ENCODE peak calls at places on chromosome 12, in seven cellular contexts. One of them, this sample, is unnamed.

GRCh38 chr12:119020377-119021360 is 39.3 kb downstream of the SRRM4 start:
- DNase-seq in GM23338: peak
- DNase-seq in CD8-positive, alpha-beta T cell: no peak
- DNase-seq in AG04450: no peak
- DNase-seq in IMR-90: no peak
- DNase-seq in CD8-positive, alpha-beta memory T cell: no peak
- DNase-seq in lower lobe of right lung: peak
- DNase-seq in this sample: no peak

GRCh38 chr12:58176296-58176869 is 235.0 kb downstream of the ATP23 start:
- DNase-seq in IMR-90: peak
- DNase-seq in AG04450: no peak
- DNase-seq in CD8-positive, alpha-beta T cell: no peak
- DNase-seq in CD8-positive, alpha-beta memory T cell: no peak
- DNase-seq in lower lobe of right lung: no peak
- DNase-seq in GM23338: peak
- DNase-seq in this sample: no peak

GRCh38 chr12:124490584-124491305 is 76.7 kb downstream of the NCOR2 start:
- DNase-seq in GM23338: no peak
- DNase-seq in AG04450: no peak
- DNase-seq in lower lobe of right lung: peak
- DNase-seq in IMR-90: no peak
- DNase-seq in CD8-positive, alpha-beta memory T cell: no peak
- DNase-seq in CD8-positive, alpha-beta T cell: no peak
- DNase-seq in this sample: peak

GRCh38 chr12:43444940-43445564 is 107.0 kb downstream of the ADAMTS20 start:
- DNase-seq in CD8-positive, alpha-beta memory T cell: peak
- DNase-seq in IMR-90: peak
- DNase-seq in GM23338: peak
- DNase-seq in CD8-positive, alpha-beta T cell: peak
- DNase-seq in AG04450: peak
- DNase-seq in lower lobe of right lung: no peak
- DNase-seq in this sample: no peak

GRCh38 chr12:132866251-132866828 is 21.1 kb downstream of the CHFR start:
- DNase-seq in lower lobe of right lung: no peak
- DNase-seq in CD8-positive, alpha-beta T cell: no peak
- DNase-seq in AG04450: peak
- DNase-seq in GM23338: peak
- DNase-seq in CD8-positive, alpha-beta memory T cell: no peak
- DNase-seq in IMR-90: peak
- DNase-seq in this sample: no peak

GRCh38 chr12:108815875-108816594 is 41.3 kb downstream of the SSH1 start:
- DNase-seq in lower lobe of right lung: no peak
- DNase-seq in CD8-positive, alpha-beta T cell: no peak
- DNase-seq in AG04450: no peak
- DNase-seq in IMR-90: peak
- DNase-seq in CD8-positive, alpha-beta memory T cell: no peak
- DNase-seq in GM23338: no peak
- DNase-seq in this sample: no peak

GRCh38 chr12:104952816-104953215 is 5.3 kb downstream of the SLC41A2 start:
- DNase-seq in GM23338: no peak
- DNase-seq in IMR-90: no peak
- DNase-seq in CD8-positive, alpha-beta T cell: no peak
- DNase-seq in AG04450: no peak
- DNase-seq in CD8-positive, alpha-beta memory T cell: no peak
- DNase-seq in lower lobe of right lung: no peak
- DNase-seq in this sample: no peak

GRCh38 chr12:23938422-23938821 is 11.0 kb downstream of the SOX5 start:
- DNase-seq in AG04450: no peak
- DNase-seq in GM23338: no peak
- DNase-seq in CD8-positive, alpha-beta T cell: no peak
- DNase-seq in CD8-positive, alpha-beta memory T cell: no peak
- DNase-seq in lower lobe of right lung: no peak
- DNase-seq in IMR-90: no peak
- DNase-seq in this sample: no peak

GRCh38 chr12:66776974-66777373 is 98.1 kb upstream of the GRIP1 start:
- DNase-seq in CD8-positive, alpha-beta T cell: peak
- DNase-seq in AG04450: no peak
- DNase-seq in lower lobe of right lung: no peak
- DNase-seq in IMR-90: no peak
- DNase-seq in CD8-positive, alpha-beta memory T cell: peak
- DNase-seq in GM23338: no peak
- DNase-seq in this sample: no peak

GRCh38 chr12:117046861-117047530 is 52.2 kb downstream of the TESC start:
- DNase-seq in GM23338: no peak
- DNase-seq in IMR-90: no peak
- DNase-seq in AG04450: no peak
- DNase-seq in CD8-positive, alpha-beta memory T cell: no peak
- DNase-seq in CD8-positive, alpha-beta T cell: no peak
- DNase-seq in lower lobe of right lung: no peak
- DNase-seq in this sample: no peak

GRCh38 chr12:6703631-6704030 is 3.0 kb upstream of the PIANP start:
- DNase-seq in IMR-90: peak
- DNase-seq in CD8-positive, alpha-beta memory T cell: peak
- DNase-seq in CD8-positive, alpha-beta T cell: no peak
- DNase-seq in lower lobe of right lung: no peak
- DNase-seq in GM23338: peak
- DNase-seq in AG04450: no peak
- DNase-seq in this sample: no peak

GRCh38 chr12:67068204-67068731 is 200.9 kb upstream of the CAND1 start:
- DNase-seq in lower lobe of right lung: no peak
- DNase-seq in IMR-90: no peak
- DNase-seq in GM23338: peak
- DNase-seq in AG04450: no peak
- DNase-seq in CD8-positive, alpha-beta T cell: no peak
- DNase-seq in CD8-positive, alpha-beta memory T cell: no peak
- DNase-seq in this sample: no peak

GRCh38 chr12:39931231-39931630 is 174.7 kb downstream of the SLC2A13 start:
- DNase-seq in IMR-90: no peak
- DNase-seq in GM23338: no peak
- DNase-seq in AG04450: no peak
- DNase-seq in CD8-positive, alpha-beta memory T cell: no peak
- DNase-seq in lower lobe of right lung: no peak
- DNase-seq in CD8-positive, alpha-beta T cell: no peak
- DNase-seq in this sample: peak

GRCh38 chr12:112967306-112967705 is 11.0 kb upstream of the OAS2 start:
- DNase-seq in lower lobe of right lung: no peak
- DNase-seq in CD8-positive, alpha-beta T cell: no peak
- DNase-seq in CD8-positive, alpha-beta memory T cell: no peak
- DNase-seq in GM23338: no peak
- DNase-seq in AG04450: no peak
- DNase-seq in IMR-90: no peak
- DNase-seq in this sample: no peak

GRCh38 chr12:107843351-107844311 is 69.1 kb downstream of the ASCL4 start:
- DNase-seq in GM23338: peak
- DNase-seq in lower lobe of right lung: no peak
- DNase-seq in CD8-positive, alpha-beta T cell: no peak
- DNase-seq in CD8-positive, alpha-beta memory T cell: no peak
- DNase-seq in AG04450: no peak
- DNase-seq in IMR-90: no peak
- DNase-seq in this sample: no peak

GRCh38 chr12:91777268-91777997 is 368.2 kb downstream of the BTG1 start:
- DNase-seq in CD8-positive, alpha-beta T cell: no peak
- DNase-seq in AG04450: no peak
- DNase-seq in GM23338: no peak
- DNase-seq in IMR-90: peak
- DNase-seq in lower lobe of right lung: no peak
- DNase-seq in CD8-positive, alpha-beta memory T cell: no peak
- DNase-seq in this sample: no peak

GRCh38 chr12:123267991-123268843 is 3.4 kb downstream of the CDK2AP1 start:
- DNase-seq in lower lobe of right lung: peak
- DNase-seq in AG04450: no peak
- DNase-seq in CD8-positive, alpha-beta memory T cell: no peak
- DNase-seq in GM23338: peak
- DNase-seq in CD8-positive, alpha-beta T cell: no peak
- DNase-seq in IMR-90: no peak
- DNase-seq in this sample: peak

GRCh38 chr12:74449872-74450271 is 87.8 kb upstream of the ATXN7L3B start:
- DNase-seq in lower lobe of right lung: no peak
- DNase-seq in IMR-90: peak
- DNase-seq in GM23338: no peak
- DNase-seq in CD8-positive, alpha-beta T cell: no peak
- DNase-seq in AG04450: no peak
- DNase-seq in CD8-positive, alpha-beta memory T cell: no peak
- DNase-seq in this sample: no peak

GRCh38 chr12:45299132-45299692 is 83.3 kb downstream of the ANO6 start:
- DNase-seq in IMR-90: peak
- DNase-seq in CD8-positive, alpha-beta memory T cell: no peak
- DNase-seq in CD8-positive, alpha-beta T cell: no peak
- DNase-seq in AG04450: no peak
- DNase-seq in lower lobe of right lung: no peak
- DNase-seq in GM23338: no peak
- DNase-seq in this sample: no peak

GRCh38 chr12:3629082-3629830 is 123.7 kb downstream of the CRACR2A start:
- DNase-seq in AG04450: no peak
- DNase-seq in CD8-positive, alpha-beta memory T cell: no peak
- DNase-seq in lower lobe of right lung: no peak
- DNase-seq in GM23338: no peak
- DNase-seq in IMR-90: no peak
- DNase-seq in CD8-positive, alpha-beta T cell: no peak
- DNase-seq in this sample: no peak
- H3K27ac ChIP-seq in AG04450: no peak
- H3K27ac ChIP-seq in CD8-positive, alpha-beta memory T cell: no peak
- H3K27ac ChIP-seq in lower lobe of right lung: no peak
- H3K27ac ChIP-seq in GM23338: no peak
- H3K27ac ChIP-seq in IMR-90: no peak
- H3K27ac ChIP-seq in CD8-positive, alpha-beta T cell: no peak
- H3K27ac ChIP-seq in this sample: no peak

GRCh38 chr12:106720696-106721095 is 53.8 kb upstream of the RIC8B start:
- DNase-seq in AG04450: no peak
- DNase-seq in lower lobe of right lung: no peak
- DNase-seq in GM23338: no peak
- DNase-seq in IMR-90: no peak
- DNase-seq in CD8-positive, alpha-beta memory T cell: no peak
- DNase-seq in CD8-positive, alpha-beta T cell: no peak
- DNase-seq in this sample: no peak
- H3K27ac ChIP-seq in AG04450: no peak
- H3K27ac ChIP-seq in lower lobe of right lung: no peak
- H3K27ac ChIP-seq in GM23338: no peak
- H3K27ac ChIP-seq in IMR-90: no peak
- H3K27ac ChIP-seq in CD8-positive, alpha-beta memory T cell: no peak
- H3K27ac ChIP-seq in CD8-positive, alpha-beta T cell: no peak
- H3K27ac ChIP-seq in this sample: no peak

DNA sequence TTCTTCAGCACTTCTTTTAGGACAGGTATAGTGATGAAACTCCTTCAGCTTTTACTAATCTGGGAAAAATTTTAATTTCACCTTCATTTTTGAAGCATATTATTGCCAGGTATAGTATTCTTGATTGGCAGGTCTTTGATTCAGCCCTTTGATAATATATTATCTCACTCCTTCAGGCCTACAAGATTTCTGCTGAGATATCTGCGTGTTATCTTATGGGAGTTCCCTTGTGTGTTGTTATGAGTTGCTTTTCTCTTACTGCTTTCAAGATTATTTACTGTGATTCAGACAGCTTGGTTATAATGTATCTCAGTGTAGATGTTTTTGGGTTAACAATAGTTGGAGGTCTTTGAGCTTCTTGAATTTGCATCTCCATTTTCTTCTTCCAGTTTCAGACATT is 87.4 kb downstream of the ATF7IP start:
- DNase-seq in GM23338: no peak
- DNase-seq in lower lobe of right lung: no peak
- DNase-seq in AG04450: no peak
- DNase-seq in IMR-90: no peak
- DNase-seq in CD8-positive, alpha-beta T cell: no peak
- DNase-seq in CD8-positive, alpha-beta memory T cell: no peak
- DNase-seq in this sample: no peak
- H3K27ac ChIP-seq in GM23338: peak
- H3K27ac ChIP-seq in lower lobe of right lung: no peak
- H3K27ac ChIP-seq in AG04450: no peak
- H3K27ac ChIP-seq in IMR-90: no peak
- H3K27ac ChIP-seq in CD8-positive, alpha-beta T cell: no peak
- H3K27ac ChIP-seq in CD8-positive, alpha-beta memory T cell: no peak
- H3K27ac ChIP-seq in this sample: no peak

DNA sequence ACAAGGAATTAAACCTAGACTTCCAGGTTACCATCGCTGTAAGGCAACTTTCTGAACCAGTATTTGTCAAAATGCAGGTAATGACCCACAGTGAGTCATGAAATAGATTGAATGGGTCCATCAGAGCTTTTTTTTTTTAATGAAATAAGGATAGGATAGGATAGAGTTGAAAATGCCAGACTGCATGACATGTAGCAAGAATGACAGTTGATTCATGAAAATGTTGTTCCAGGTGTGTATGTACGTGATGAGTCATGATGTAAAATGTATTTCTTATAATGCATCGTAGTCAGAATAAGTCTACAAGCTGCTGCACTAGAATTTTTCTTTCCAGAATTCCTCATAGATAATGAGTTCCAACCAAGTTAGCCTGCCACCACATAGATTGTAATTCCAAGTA is 184.4 kb upstream of the BCL2L14 start:
- DNase-seq in CD8-positive, alpha-beta T cell: no peak
- DNase-seq in AG04450: no peak
- DNase-seq in lower lobe of right lung: no peak
- DNase-seq in GM23338: no peak
- DNase-seq in CD8-positive, alpha-beta memory T cell: no peak
- DNase-seq in IMR-90: no peak
- DNase-seq in this sample: no peak
- H3K27ac ChIP-seq in CD8-positive, alpha-beta T cell: no peak
- H3K27ac ChIP-seq in AG04450: no peak
- H3K27ac ChIP-seq in lower lobe of right lung: no peak
- H3K27ac ChIP-seq in GM23338: no peak
- H3K27ac ChIP-seq in CD8-positive, alpha-beta memory T cell: no peak
- H3K27ac ChIP-seq in IMR-90: no peak
- H3K27ac ChIP-seq in this sample: no peak

GRCh38 chr12:93520454-93520853 is 52.0 kb upstream of the SOCS2 start:
- DNase-seq in GM23338: no peak
- DNase-seq in CD8-positive, alpha-beta memory T cell: no peak
- DNase-seq in CD8-positive, alpha-beta T cell: no peak
- DNase-seq in AG04450: no peak
- DNase-seq in IMR-90: no peak
- DNase-seq in lower lobe of right lung: no peak
- DNase-seq in this sample: no peak
- H3K27ac ChIP-seq in GM23338: no peak
- H3K27ac ChIP-seq in CD8-positive, alpha-beta memory T cell: no peak
- H3K27ac ChIP-seq in CD8-positive, alpha-beta T cell: no peak
- H3K27ac ChIP-seq in AG04450: no peak
- H3K27ac ChIP-seq in IMR-90: no peak
- H3K27ac ChIP-seq in lower lobe of right lung: no peak
- H3K27ac ChIP-seq in this sample: no peak